ENCODE peak calls at places on chromosomes 11 and 22, in nine cellular contexts. One of them, this sample, is unnamed.

GRCh38 chr11:66443602-66444001 is 5.0 kb upstream of the MRPL11 start:
- DNase-seq in GM12891: no peak
- DNase-seq in GM23338: no peak
- DNase-seq in K562: no peak
- DNase-seq in spleen: no peak
- DNase-seq in suprapubic skin: no peak
- DNase-seq in transverse colon: no peak
- DNase-seq in breast epithelium: no peak
- DNase-seq in sigmoid colon: no peak
- DNase-seq in this sample: no peak

GRCh38 chr11:2113776-2114175 is 25.4 kb downstream of the IGF2 start:
- DNase-seq in GM12891: no peak
- DNase-seq in GM23338: no peak
- DNase-seq in K562: no peak
- DNase-seq in spleen: no peak
- DNase-seq in suprapubic skin: no peak
- DNase-seq in transverse colon: no peak
- DNase-seq in breast epithelium: no peak
- DNase-seq in sigmoid colon: no peak
- DNase-seq in this sample: no peak

GRCh38 chr22:26939466-26939865 is 282.1 kb downstream of the MIAT start:
- DNase-seq in GM12891: no peak
- DNase-seq in GM23338: no peak
- DNase-seq in K562: no peak
- DNase-seq in spleen: no peak
- DNase-seq in suprapubic skin: no peak
- DNase-seq in transverse colon: no peak
- DNase-seq in breast epithelium: no peak
- DNase-seq in sigmoid colon: no peak
- DNase-seq in this sample: no peak

GRCh38 chr11:107468596-107468995 is 11.0 kb upstream of the CWF19L2 start:
- DNase-seq in GM12891: no peak
- DNase-seq in GM23338: no peak
- DNase-seq in K562: peak; percentile 36
- DNase-seq in spleen: no peak
- DNase-seq in suprapubic skin: no peak
- DNase-seq in transverse colon: no peak
- DNase-seq in breast epithelium: no peak
- DNase-seq in sigmoid colon: no peak
- DNase-seq in this sample: no peak

GRCh38 chr22:50304528-50305392 is 2.7 kb downstream of the PLXNB2 start:
- DNase-seq in GM12891: no peak
- DNase-seq in GM23338: no peak
- DNase-seq in K562: peak; percentile 64
- DNase-seq in spleen: no peak
- DNase-seq in suprapubic skin: no peak
- DNase-seq in transverse colon: peak; percentile 56
- DNase-seq in breast epithelium: no peak
- DNase-seq in sigmoid colon: peak; percentile 80
- DNase-seq in this sample: peak; percentile 84

GRCh38 chr22:19802881-19803735 is 42.5 kb downstream of the TBX1 start:
- DNase-seq in GM12891: no peak
- DNase-seq in GM23338: no peak
- DNase-seq in K562: no peak
- DNase-seq in spleen: peak; percentile 58
- DNase-seq in suprapubic skin: peak; percentile 53
- DNase-seq in transverse colon: no peak
- DNase-seq in breast epithelium: no peak
- DNase-seq in sigmoid colon: no peak
- DNase-seq in this sample: no peak

GRCh38 chr11:62556102-62556871 is 9.7 kb upstream of the AHNAK start:
- DNase-seq in GM12891: no peak
- DNase-seq in GM23338: peak; percentile 91
- DNase-seq in K562: peak; percentile 56
- DNase-seq in spleen: peak; percentile 96
- DNase-seq in suprapubic skin: peak; percentile 97
- DNase-seq in transverse colon: peak; percentile 90
- DNase-seq in breast epithelium: peak; percentile 91
- DNase-seq in sigmoid colon: peak; percentile 97
- DNase-seq in this sample: peak; percentile 78

GRCh38 chr11:70398834-70399680 is 728 bp downstream of the CTTN start:
- DNase-seq in GM12891: peak; percentile 66
- DNase-seq in GM23338: no peak
- DNase-seq in K562: no peak
- DNase-seq in spleen: peak; percentile 81
- DNase-seq in suprapubic skin: peak; percentile 67
- DNase-seq in transverse colon: peak; percentile 26
- DNase-seq in breast epithelium: no peak
- DNase-seq in sigmoid colon: peak; percentile 72
- DNase-seq in this sample: peak; percentile 42

GRCh38 chr11:62145261-62145871 is 21.6 kb downstream of the INCENP start:
- DNase-seq in GM12891: no peak
- DNase-seq in GM23338: no peak
- DNase-seq in K562: no peak
- DNase-seq in spleen: peak; percentile 51
- DNase-seq in suprapubic skin: peak; percentile 50
- DNase-seq in transverse colon: no peak
- DNase-seq in breast epithelium: no peak
- DNase-seq in sigmoid colon: no peak
- DNase-seq in this sample: no peak

GRCh38 chr11:134466035-134466908 is 54.2 kb upstream of the B3GAT1 start:
- DNase-seq in GM12891: no peak
- DNase-seq in GM23338: peak; percentile 76
- DNase-seq in K562: no peak
- DNase-seq in spleen: no peak
- DNase-seq in suprapubic skin: no peak
- DNase-seq in transverse colon: peak; percentile 77
- DNase-seq in breast epithelium: peak; percentile 53
- DNase-seq in sigmoid colon: peak; percentile 27
- DNase-seq in this sample: peak; percentile 33

GRCh38 chr11:113991170-113991569 is 16.3 kb downstream of the HTR3A start:
- DNase-seq in GM12891: no peak
- DNase-seq in GM23338: peak; percentile 87
- DNase-seq in K562: peak; percentile 57
- DNase-seq in spleen: no peak
- DNase-seq in suprapubic skin: no peak
- DNase-seq in transverse colon: no peak
- DNase-seq in breast epithelium: no peak
- DNase-seq in sigmoid colon: no peak
- DNase-seq in this sample: no peak

GRCh38 chr11:38014405-38014804 is 1416.4 kb upstream of the RAG2 start:
- DNase-seq in GM12891: no peak
- DNase-seq in GM23338: no peak
- DNase-seq in K562: no peak
- DNase-seq in spleen: no peak
- DNase-seq in suprapubic skin: no peak
- DNase-seq in transverse colon: no peak
- DNase-seq in breast epithelium: no peak
- DNase-seq in sigmoid colon: no peak
- DNase-seq in this sample: no peak

GRCh38 chr11:126992804-126993111 is 7.8 kb downstream of the KIRREL3 start:
- DNase-seq in GM12891: no peak
- DNase-seq in GM23338: no peak
- DNase-seq in K562: no peak
- DNase-seq in spleen: no peak
- DNase-seq in suprapubic skin: no peak
- DNase-seq in transverse colon: no peak
- DNase-seq in breast epithelium: no peak
- DNase-seq in sigmoid colon: no peak
- DNase-seq in this sample: no peak

GRCh38 chr11:78110351-78110750 is 29.1 kb downstream of the ALG8 start:
- DNase-seq in GM12891: no peak
- DNase-seq in GM23338: no peak
- DNase-seq in K562: no peak
- DNase-seq in spleen: no peak
- DNase-seq in suprapubic skin: no peak
- DNase-seq in transverse colon: no peak
- DNase-seq in breast epithelium: no peak
- DNase-seq in sigmoid colon: no peak
- DNase-seq in this sample: no peak

DNA sequence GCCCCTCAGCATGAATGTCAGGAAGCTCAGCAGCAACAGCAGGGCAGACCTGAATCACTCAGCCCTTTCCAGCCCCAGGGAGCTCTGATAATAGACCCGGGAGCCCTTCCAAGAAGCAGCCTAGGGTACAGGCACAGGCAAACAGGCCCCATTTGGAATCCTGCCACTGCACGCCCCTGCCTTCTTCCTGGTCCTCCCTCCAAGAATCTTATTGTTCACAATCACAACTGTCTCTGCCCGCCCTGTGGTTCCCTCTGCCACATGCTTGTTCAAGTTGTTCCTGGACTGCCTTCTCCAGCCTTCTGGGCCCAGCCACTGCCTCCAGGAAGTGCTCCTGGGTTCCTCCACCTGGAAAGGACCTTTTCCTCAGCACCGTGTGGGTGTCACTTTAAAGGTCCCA is 54.6 kb downstream of the LRRC32 start:
- DNase-seq in GM12891: no peak
- DNase-seq in GM23338: no peak
- DNase-seq in K562: no peak
- DNase-seq in spleen: peak; percentile 58
- DNase-seq in suprapubic skin: peak; percentile 88
- DNase-seq in transverse colon: peak; percentile 79
- DNase-seq in breast epithelium: no peak
- DNase-seq in sigmoid colon: peak; percentile 70
- DNase-seq in this sample: peak; percentile 55
- TF ChIP-seq POLR2AphosphoS5 in GM12891: no peak
- TF ChIP-seq POLR2AphosphoS5 in GM23338: no peak
- TF ChIP-seq POLR2AphosphoS5 in K562: no peak
- TF ChIP-seq POLR2AphosphoS5 in spleen: no peak
- TF ChIP-seq POLR2AphosphoS5 in suprapubic skin: no peak
- TF ChIP-seq POLR2AphosphoS5 in transverse colon: no peak
- TF ChIP-seq POLR2AphosphoS5 in breast epithelium: no peak
- TF ChIP-seq POLR2AphosphoS5 in sigmoid colon: no peak
- TF ChIP-seq POLR2AphosphoS5 in this sample: peak; percentile 59

GRCh38 chr11:75815345-75815983 is 454 bp downstream of the UVRAG start:
- DNase-seq in GM12891: no peak
- DNase-seq in GM23338: peak; percentile 78
- DNase-seq in K562: no peak
- DNase-seq in spleen: peak; percentile 95
- DNase-seq in suprapubic skin: peak; percentile 71
- DNase-seq in transverse colon: peak; percentile 46
- DNase-seq in breast epithelium: peak; percentile 63
- DNase-seq in sigmoid colon: peak; percentile 83
- DNase-seq in this sample: no peak
- TF ChIP-seq POLR2AphosphoS5 in GM12891: peak; percentile 29
- TF ChIP-seq POLR2AphosphoS5 in GM23338: no peak
- TF ChIP-seq POLR2AphosphoS5 in K562: no peak
- TF ChIP-seq POLR2AphosphoS5 in spleen: no peak
- TF ChIP-seq POLR2AphosphoS5 in suprapubic skin: no peak
- TF ChIP-seq POLR2AphosphoS5 in transverse colon: no peak
- TF ChIP-seq POLR2AphosphoS5 in breast epithelium: no peak
- TF ChIP-seq POLR2AphosphoS5 in sigmoid colon: no peak
- TF ChIP-seq POLR2AphosphoS5 in this sample: no peak

GRCh38 chr11:10651579-10652361 is 41.8 kb downstream of the IRAG1 start:
- DNase-seq in GM12891: no peak
- DNase-seq in GM23338: no peak
- DNase-seq in K562: no peak
- DNase-seq in spleen: no peak
- DNase-seq in suprapubic skin: peak; percentile 59
- DNase-seq in transverse colon: no peak
- DNase-seq in breast epithelium: no peak
- DNase-seq in sigmoid colon: peak; percentile 66
- DNase-seq in this sample: no peak
- TF ChIP-seq POLR2AphosphoS5 in GM12891: no peak
- TF ChIP-seq POLR2AphosphoS5 in GM23338: no peak
- TF ChIP-seq POLR2AphosphoS5 in K562: no peak
- TF ChIP-seq POLR2AphosphoS5 in spleen: no peak
- TF ChIP-seq POLR2AphosphoS5 in suprapubic skin: no peak
- TF ChIP-seq POLR2AphosphoS5 in transverse colon: no peak
- TF ChIP-seq POLR2AphosphoS5 in breast epithelium: no peak
- TF ChIP-seq POLR2AphosphoS5 in sigmoid colon: no peak
- TF ChIP-seq POLR2AphosphoS5 in this sample: no peak

GRCh38 chr11:69115586-69116560 is 39.9 kb upstream of the SMIM38 start:
- DNase-seq in GM12891: no peak
- DNase-seq in GM23338: no peak
- DNase-seq in K562: peak; percentile 32
- DNase-seq in spleen: peak; percentile 61
- DNase-seq in suprapubic skin: no peak
- DNase-seq in transverse colon: peak; percentile 43
- DNase-seq in breast epithelium: peak; percentile 78
- DNase-seq in sigmoid colon: no peak
- DNase-seq in this sample: peak; percentile 90
- TF ChIP-seq POLR2AphosphoS5 in GM12891: no peak
- TF ChIP-seq POLR2AphosphoS5 in GM23338: no peak
- TF ChIP-seq POLR2AphosphoS5 in K562: no peak
- TF ChIP-seq POLR2AphosphoS5 in spleen: no peak
- TF ChIP-seq POLR2AphosphoS5 in suprapubic skin: no peak
- TF ChIP-seq POLR2AphosphoS5 in transverse colon: no peak
- TF ChIP-seq POLR2AphosphoS5 in breast epithelium: no peak
- TF ChIP-seq POLR2AphosphoS5 in sigmoid colon: no peak
- TF ChIP-seq POLR2AphosphoS5 in this sample: peak; percentile 28

GRCh38 chr22:35841907-35842518 is 124.3 kb downstream of the APOL5 start:
- DNase-seq in GM12891: no peak
- DNase-seq in GM23338: no peak
- DNase-seq in K562: no peak
- DNase-seq in spleen: no peak
- DNase-seq in suprapubic skin: no peak
- DNase-seq in transverse colon: no peak
- DNase-seq in breast epithelium: no peak
- DNase-seq in sigmoid colon: no peak
- DNase-seq in this sample: no peak

GRCh38 chr22:35837328-35837727 is 119.7 kb downstream of the APOL5 start:
- DNase-seq in GM12891: no peak
- DNase-seq in GM23338: no peak
- DNase-seq in K562: no peak
- DNase-seq in spleen: no peak
- DNase-seq in suprapubic skin: no peak
- DNase-seq in transverse colon: no peak
- DNase-seq in breast epithelium: no peak
- DNase-seq in sigmoid colon: no peak
- DNase-seq in this sample: no peak

GRCh38 chr22:35839811-35840739 is 122.4 kb downstream of the APOL5 start:
- DNase-seq in GM12891: no peak
- DNase-seq in GM23338: peak; percentile 96
- DNase-seq in K562: peak; percentile 86
- DNase-seq in spleen: peak; percentile 76
- DNase-seq in suprapubic skin: peak; percentile 90
- DNase-seq in transverse colon: peak; percentile 86
- DNase-seq in breast epithelium: peak; percentile 68
- DNase-seq in sigmoid colon: peak; percentile 94
- DNase-seq in this sample: peak; percentile 92

GRCh38 chr22:35835998-35836691 is 118.5 kb downstream of the APOL5 start:
- DNase-seq in GM12891: no peak
- DNase-seq in GM23338: peak; percentile 84
- DNase-seq in K562: no peak
- DNase-seq in spleen: no peak
- DNase-seq in suprapubic skin: no peak
- DNase-seq in transverse colon: peak; percentile 38
- DNase-seq in breast epithelium: no peak
- DNase-seq in sigmoid colon: peak; percentile 76
- DNase-seq in this sample: no peak

GRCh38 chr22:35838849-35839646 is 121.4 kb downstream of the APOL5 start:
- DNase-seq in GM12891: no peak
- DNase-seq in GM23338: peak; percentile 70
- DNase-seq in K562: no peak
- DNase-seq in spleen: no peak
- DNase-seq in suprapubic skin: no peak
- DNase-seq in transverse colon: peak; percentile 28
- DNase-seq in breast epithelium: no peak
- DNase-seq in sigmoid colon: peak; percentile 84
- DNase-seq in this sample: no peak
- TF ChIP-seq POLR2AphosphoS5 in GM12891: no peak
- TF ChIP-seq POLR2AphosphoS5 in GM23338: no peak
- TF ChIP-seq POLR2AphosphoS5 in K562: no peak
- TF ChIP-seq POLR2AphosphoS5 in spleen: no peak
- TF ChIP-seq POLR2AphosphoS5 in suprapubic skin: no peak
- TF ChIP-seq POLR2AphosphoS5 in transverse colon: peak; percentile 13
- TF ChIP-seq POLR2AphosphoS5 in breast epithelium: no peak
- TF ChIP-seq POLR2AphosphoS5 in sigmoid colon: peak; percentile 58
- TF ChIP-seq POLR2AphosphoS5 in this sample: no peak

GRCh38 chr11:65426839-65427690 is 4.5 kb downstream of the NEAT1 start:
- DNase-seq in GM12891: no peak
- DNase-seq in GM23338: peak; percentile 54
- DNase-seq in K562: no peak
- DNase-seq in spleen: peak; percentile 76
- DNase-seq in suprapubic skin: peak; percentile 71
- DNase-seq in transverse colon: peak; percentile 82
- DNase-seq in breast epithelium: peak; percentile 61
- DNase-seq in sigmoid colon: peak; percentile 81
- DNase-seq in this sample: no peak
- TF ChIP-seq POLR2AphosphoS5 in GM12891: peak; percentile 96
- TF ChIP-seq POLR2AphosphoS5 in GM23338: peak; percentile 25
- TF ChIP-seq POLR2AphosphoS5 in K562: peak; percentile 96
- TF ChIP-seq POLR2AphosphoS5 in spleen: no peak
- TF ChIP-seq POLR2AphosphoS5 in suprapubic skin: peak; percentile 14
- TF ChIP-seq POLR2AphosphoS5 in transverse colon: peak; percentile 61
- TF ChIP-seq POLR2AphosphoS5 in breast epithelium: peak; percentile 69
- TF ChIP-seq POLR2AphosphoS5 in sigmoid colon: peak; percentile 67
- TF ChIP-seq POLR2AphosphoS5 in this sample: peak; percentile 93